ENCODE peak calls at places on chromosome 3, in four cellular contexts. One of them, this sample, is unnamed.

GRCh38 chr3:37996785-37997301 is 6.3 kb downstream of the VILL start:
- DNase-seq in astrocyte of the spinal cord: peak; percentile 70
- DNase-seq in osteoblast: peak; percentile 97
- DNase-seq in adrenal gland: peak; percentile 77
- DNase-seq in this sample: peak; percentile 69

GRCh38 chr3:25457642-25458419 is 29.8 kb downstream of the RARB start:
- DNase-seq in astrocyte of the spinal cord: peak; percentile 39
- DNase-seq in adrenal gland: no peak
- DNase-seq in osteoblast: no peak
- DNase-seq in this sample: peak; percentile 58

GRCh38 chr3:73572371-73572770 is 52.4 kb downstream of the PDZRN3 start:
- DNase-seq in osteoblast: no peak
- DNase-seq in astrocyte of the spinal cord: no peak
- DNase-seq in adrenal gland: peak; percentile 57
- DNase-seq in this sample: no peak

GRCh38 chr3:23612296-23612891 is 193.4 kb upstream of the UBE2E1 start:
- DNase-seq in adrenal gland: no peak
- DNase-seq in astrocyte of the spinal cord: peak; percentile 43
- DNase-seq in osteoblast: no peak
- DNase-seq in this sample: no peak

GRCh38 chr3:21551019-21551418 is 200.0 kb downstream of the ZNF385D start:
- DNase-seq in astrocyte of the spinal cord: peak; percentile 24
- DNase-seq in osteoblast: no peak
- DNase-seq in adrenal gland: no peak
- DNase-seq in this sample: no peak

GRCh38 chr3:42250761-42251160 is 15.2 kb downstream of the CCK start:
- DNase-seq in adrenal gland: no peak
- DNase-seq in osteoblast: no peak
- DNase-seq in astrocyte of the spinal cord: no peak
- DNase-seq in this sample: no peak

GRCh38 chr3:120153294-120153693 is 59.0 kb upstream of the GSK3B start:
- DNase-seq in osteoblast: peak; percentile 77
- DNase-seq in astrocyte of the spinal cord: peak; percentile 67
- DNase-seq in adrenal gland: no peak
- DNase-seq in this sample: peak; percentile 81

GRCh38 chr3:13018561-13019242 is 54.5 kb downstream of the IQSEC1 start:
- DNase-seq in osteoblast: peak; percentile 81
- DNase-seq in adrenal gland: no peak
- DNase-seq in astrocyte of the spinal cord: no peak
- DNase-seq in this sample: no peak

GRCh38 chr3:186700267-186700666 is 16.9 kb upstream of the KNG1 start:
- DNase-seq in adrenal gland: no peak
- DNase-seq in astrocyte of the spinal cord: no peak
- DNase-seq in osteoblast: no peak
- DNase-seq in this sample: no peak

GRCh38 chr3:121969631-121970030 is 52.4 kb downstream of the ILDR1 start:
- DNase-seq in adrenal gland: no peak
- DNase-seq in osteoblast: no peak
- DNase-seq in astrocyte of the spinal cord: no peak
- DNase-seq in this sample: no peak

GRCh38 chr3:38227989-38228388 is 37.6 kb upstream of the SLC22A13 start:
- DNase-seq in adrenal gland: no peak
- DNase-seq in osteoblast: no peak
- DNase-seq in astrocyte of the spinal cord: peak; percentile 55
- DNase-seq in this sample: peak; percentile 59

GRCh38 chr3:123641505-123641904 is 56.7 kb upstream of the HACD2 start:
- DNase-seq in astrocyte of the spinal cord: no peak
- DNase-seq in adrenal gland: no peak
- DNase-seq in osteoblast: no peak
- DNase-seq in this sample: no peak

GRCh38 chr3:76685858-76686257 is 354.0 kb upstream of the ROBO2 start:
- DNase-seq in astrocyte of the spinal cord: no peak
- DNase-seq in osteoblast: no peak
- DNase-seq in adrenal gland: peak; percentile 13
- DNase-seq in this sample: no peak

GRCh38 chr3:60053518-60054265 is 1003.9 kb upstream of the CFAP20DC start:
- DNase-seq in osteoblast: no peak
- DNase-seq in astrocyte of the spinal cord: peak; percentile 37
- DNase-seq in adrenal gland: no peak
- DNase-seq in this sample: no peak

GRCh38 chr3:51927095-51927977 is 14.4 kb downstream of the RRP9 start:
- DNase-seq in adrenal gland: no peak
- DNase-seq in osteoblast: no peak
- DNase-seq in astrocyte of the spinal cord: no peak
- DNase-seq in this sample: no peak

GRCh38 chr3:70982274-70982673 is 601.3 kb downstream of the FOXP1 start:
- DNase-seq in astrocyte of the spinal cord: no peak
- DNase-seq in osteoblast: no peak
- DNase-seq in adrenal gland: no peak
- DNase-seq in this sample: peak; percentile 66

GRCh38 chr3:72492240-72492639 is 356.0 kb downstream of the SHQ1 start:
- DNase-seq in adrenal gland: peak; percentile 96
- DNase-seq in astrocyte of the spinal cord: peak; percentile 95
- DNase-seq in osteoblast: peak; percentile 93
- DNase-seq in this sample: peak; percentile 83

GRCh38 chr3:42265059-42265991 is 660 bp downstream of the CCK start:
- DNase-seq in adrenal gland: no peak
- DNase-seq in osteoblast: peak; percentile 73
- DNase-seq in astrocyte of the spinal cord: no peak
- DNase-seq in this sample: no peak

GRCh38 chr3:137988152-137988551 is 21.8 kb upstream of the CLDN18 start:
- DNase-seq in adrenal gland: no peak
- DNase-seq in astrocyte of the spinal cord: no peak
- DNase-seq in osteoblast: no peak
- DNase-seq in this sample: no peak

GRCh38 chr3:37861540-37862051 is at the start of gene CTDSPL:
- DNase-seq in osteoblast: peak; percentile 95
- DNase-seq in astrocyte of the spinal cord: peak; percentile 30
- DNase-seq in adrenal gland: peak; percentile 45
- DNase-seq in this sample: peak; percentile 52

GRCh38 chr3:42511196-42511595 is 8.8 kb downstream of the VIPR1 start:
- DNase-seq in astrocyte of the spinal cord: no peak
- DNase-seq in osteoblast: peak; percentile 83
- DNase-seq in adrenal gland: no peak
- DNase-seq in this sample: no peak

GRCh38 chr3:171541181-171541580 is 81.0 kb upstream of the TNIK start:
- DNase-seq in adrenal gland: no peak
- DNase-seq in astrocyte of the spinal cord: no peak
- DNase-seq in osteoblast: no peak
- DNase-seq in this sample: no peak

GRCh38 chr3:28118087-28118486 is 123.3 kb upstream of the CMC1 start:
- DNase-seq in osteoblast: no peak
- DNase-seq in astrocyte of the spinal cord: no peak
- DNase-seq in adrenal gland: no peak
- DNase-seq in this sample: no peak

GRCh38 chr3:152209060-152209459 is 59.7 kb upstream of the MBNL1 start:
- DNase-seq in astrocyte of the spinal cord: no peak
- DNase-seq in osteoblast: no peak
- DNase-seq in adrenal gland: no peak
- DNase-seq in this sample: no peak

GRCh38 chr3:101809178-101810022 is 30.4 kb downstream of the NXPE3 start:
- DNase-seq in astrocyte of the spinal cord: peak; percentile 51
- DNase-seq in adrenal gland: no peak
- DNase-seq in osteoblast: peak; percentile 22
- DNase-seq in this sample: peak; percentile 62

DNA sequence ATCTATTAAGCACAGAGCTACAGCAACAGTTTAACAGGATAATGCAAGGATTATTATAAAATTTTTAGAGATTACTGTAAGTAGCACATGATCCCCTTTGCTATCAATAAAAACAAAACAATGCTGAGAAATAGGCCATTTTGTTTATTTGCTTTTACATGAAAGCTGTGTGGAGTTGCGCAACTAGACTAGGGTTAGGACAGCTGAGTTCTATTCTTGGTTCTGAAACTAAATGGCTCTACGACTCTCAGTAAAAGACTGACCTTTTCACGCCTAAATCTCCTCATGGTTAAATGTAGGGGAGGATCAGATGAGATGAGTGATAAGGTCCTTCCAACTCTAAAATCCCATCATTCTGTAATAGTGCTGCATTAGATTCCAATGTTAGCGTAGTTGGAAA is 25.0 kb downstream of the KCNMB2 start:
- DNase-seq in osteoblast: no peak
- DNase-seq in adrenal gland: no peak
- DNase-seq in astrocyte of the spinal cord: no peak
- DNase-seq in this sample: peak; percentile 58
- H3K4me3 ChIP-seq in osteoblast: no peak overlapping the region
- H3K4me3 ChIP-seq in adrenal gland: no peak overlapping the region
- H3K4me3 ChIP-seq in astrocyte of the spinal cord: no peak overlapping the region
- H3K4me3 ChIP-seq in this sample: no peak overlapping the region

DNA sequence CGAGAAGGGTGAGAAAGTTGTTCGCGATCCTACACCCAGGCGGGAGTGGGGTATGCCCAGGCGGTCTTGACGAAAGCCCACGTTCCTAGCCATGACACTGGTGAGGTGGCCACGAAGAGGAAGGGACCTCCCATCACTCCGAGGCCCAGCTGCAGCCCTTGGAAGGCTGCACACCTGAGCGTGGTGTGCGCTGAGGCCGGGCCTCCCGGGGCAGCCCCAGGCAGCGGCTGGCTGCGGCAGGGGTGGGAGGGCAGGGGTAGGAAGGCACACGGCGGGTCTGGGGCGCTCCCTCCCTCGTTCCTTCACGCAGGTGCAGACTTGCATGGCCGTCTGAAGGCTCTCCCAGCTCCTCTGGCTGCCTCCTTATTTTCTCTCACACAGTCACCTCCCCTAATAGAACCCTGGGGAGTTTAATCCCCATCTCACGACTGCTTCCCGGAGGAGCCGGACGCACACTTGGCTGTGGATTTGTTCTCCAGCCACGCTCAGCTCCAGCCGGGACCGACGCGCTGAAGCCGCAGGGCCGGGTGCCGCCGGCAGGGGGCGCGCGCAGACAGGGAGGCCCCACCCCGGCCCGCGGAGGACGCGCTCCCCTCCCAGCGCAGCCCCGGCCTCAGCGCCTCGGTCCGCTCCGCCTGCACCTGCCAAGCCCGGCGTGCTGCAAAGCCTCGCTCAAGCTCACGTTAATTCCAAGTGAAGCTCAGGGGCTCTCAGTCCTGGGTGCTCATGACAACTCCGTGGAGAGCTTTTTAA is 37.8 kb upstream of the MUC4 start:
- DNase-seq in osteoblast: peak; percentile 72
- DNase-seq in adrenal gland: no peak
- DNase-seq in astrocyte of the spinal cord: no peak
- DNase-seq in this sample: no peak
- TF ChIP-seq CTCF in osteoblast: no peak
- TF ChIP-seq CTCF in adrenal gland: no peak
- TF ChIP-seq CTCF in astrocyte of the spinal cord: peak; percentile 57
- TF ChIP-seq CTCF in this sample: peak; percentile 26

GRCh38 chr3:45554001-45554691 is 40.4 kb upstream of the LIMD1 start:
- DNase-seq in astrocyte of the spinal cord: no peak
- DNase-seq in osteoblast: no peak
- DNase-seq in adrenal gland: peak; percentile 53
- DNase-seq in this sample: peak; percentile 74
- H3K4me3 ChIP-seq in astrocyte of the spinal cord: no peak overlapping the region
- H3K4me3 ChIP-seq in osteoblast: no peak overlapping the region
- H3K4me3 ChIP-seq in adrenal gland: no peak overlapping the region
- H3K4me3 ChIP-seq in this sample: no peak overlapping the region

GRCh38 chr3:53243165-53243564 is 12.7 kb downstream of the TKT start:
- DNase-seq in adrenal gland: peak; percentile 76
- DNase-seq in osteoblast: peak; percentile 94
- DNase-seq in astrocyte of the spinal cord: peak; percentile 62
- DNase-seq in this sample: peak; percentile 56
- TF ChIP-seq CTCF in adrenal gland: no peak
- TF ChIP-seq CTCF in osteoblast: no peak
- TF ChIP-seq CTCF in astrocyte of the spinal cord: no peak
- TF ChIP-seq CTCF in this sample: no peak

GRCh38 chr3:86990171-86990733 is 697 bp downstream of the VGLL3 start:
- DNase-seq in adrenal gland: no peak
- DNase-seq in osteoblast: peak; percentile 81
- DNase-seq in astrocyte of the spinal cord: peak; percentile 36
- DNase-seq in this sample: no peak
- H3K4me3 ChIP-seq in adrenal gland: no peak overlapping the region
- H3K4me3 ChIP-seq in osteoblast: peak overlapping the region; percentile 94
- H3K4me3 ChIP-seq in astrocyte of the spinal cord: peak overlapping the region; percentile 85
- H3K4me3 ChIP-seq in this sample: peak overlapping the region; percentile 85

GRCh38 chr3:125141596-125142417 is 70.7 kb downstream of the SLC12A8 start:
- DNase-seq in osteoblast: peak; percentile 90
- DNase-seq in astrocyte of the spinal cord: peak; percentile 44
- DNase-seq in adrenal gland: peak; percentile 53
- DNase-seq in this sample: peak; percentile 51
- TF ChIP-seq CTCF in osteoblast: peak; percentile 4
- TF ChIP-seq CTCF in astrocyte of the spinal cord: peak; percentile 17
- TF ChIP-seq CTCF in adrenal gland: peak; percentile 7
- TF ChIP-seq CTCF in this sample: peak; percentile 33